ENCODE peak calls at places on chromosomes 3 and 15, in five cellular contexts. One of them, this sample, is unnamed. For H3K4me1, the result is how much of the 10 kb centered on the place peaks cover.

GRCh38 chr15:35750051-35750450 is 204.1 kb upstream of the DPH6 start:
- DNase-seq in A549: no peak
- DNase-seq in CD8-positive, alpha-beta T cell: no peak
- DNase-seq in tibial artery: no peak
- DNase-seq in ovary: no peak
- DNase-seq in this sample: no peak

GRCh38 chr15:40392986-40393948 is 10.7 kb downstream of the KNSTRN start:
- DNase-seq in tibial artery: no peak
- DNase-seq in A549: no peak
- DNase-seq in ovary: no peak
- DNase-seq in CD8-positive, alpha-beta T cell: no peak
- DNase-seq in this sample: no peak

GRCh38 chr3:25663324-25664065 is 1.2 kb downstream of the TOP2B start:
- DNase-seq in ovary: no peak
- DNase-seq in CD8-positive, alpha-beta T cell: peak
- DNase-seq in A549: peak
- DNase-seq in tibial artery: no peak
- DNase-seq in this sample: no peak

GRCh38 chr15:60362318-60363023 is 35.3 kb downstream of the ANXA2 start:
- DNase-seq in A549: peak
- DNase-seq in tibial artery: no peak
- DNase-seq in ovary: no peak
- DNase-seq in CD8-positive, alpha-beta T cell: no peak
- DNase-seq in this sample: no peak

GRCh38 chr3:175392653-175393052 is 533.5 kb downstream of the NAALADL2 start:
- DNase-seq in A549: no peak
- DNase-seq in ovary: no peak
- DNase-seq in tibial artery: no peak
- DNase-seq in CD8-positive, alpha-beta T cell: no peak
- DNase-seq in this sample: no peak

GRCh38 chr3:36843065-36844051 is 79.0 kb upstream of the DCLK3 start:
- DNase-seq in A549: peak
- DNase-seq in tibial artery: no peak
- DNase-seq in ovary: no peak
- DNase-seq in CD8-positive, alpha-beta T cell: peak
- DNase-seq in this sample: no peak

GRCh38 chr15:49490963-49491362 is 67.9 kb downstream of the FGF7 start:
- DNase-seq in tibial artery: no peak
- DNase-seq in ovary: no peak
- DNase-seq in A549: no peak
- DNase-seq in CD8-positive, alpha-beta T cell: no peak
- DNase-seq in this sample: no peak

GRCh38 chr15:42707068-42707467 is 29.9 kb downstream of the CDAN1 start:
- DNase-seq in A549: peak
- DNase-seq in ovary: no peak
- DNase-seq in tibial artery: no peak
- DNase-seq in CD8-positive, alpha-beta T cell: no peak
- DNase-seq in this sample: no peak

GRCh38 chr3:140427786-140428185 is 250.1 kb upstream of the TRIM42 start:
- DNase-seq in ovary: no peak
- DNase-seq in A549: no peak
- DNase-seq in CD8-positive, alpha-beta T cell: no peak
- DNase-seq in tibial artery: no peak
- DNase-seq in this sample: no peak
- TF ChIP-seq CTCF in ovary: no peak
- TF ChIP-seq CTCF in A549: no peak
- TF ChIP-seq CTCF in CD8-positive, alpha-beta T cell: no peak
- TF ChIP-seq CTCF in tibial artery: no peak
- TF ChIP-seq CTCF in this sample: no peak

DNA sequence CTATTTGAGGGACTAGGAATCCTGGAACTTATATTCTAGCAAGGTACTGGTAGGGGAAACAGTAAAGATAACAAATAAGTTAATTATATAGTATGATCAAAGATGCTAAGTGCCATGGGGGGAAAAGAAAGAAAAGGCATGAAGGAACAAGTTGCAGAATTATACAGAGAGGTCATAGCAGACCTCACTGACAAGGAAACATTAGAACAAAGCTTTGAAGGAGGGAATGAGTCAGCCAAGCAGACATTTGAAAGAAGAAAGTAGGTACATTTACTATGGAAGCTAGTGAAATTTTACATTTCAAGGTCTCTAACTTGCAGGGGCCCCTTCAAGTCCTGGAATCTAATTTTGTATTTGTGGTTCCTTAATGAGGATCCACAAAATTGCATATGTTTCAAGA is 57.2 kb upstream of the TIPARP start:
- DNase-seq in A549: no peak
- DNase-seq in tibial artery: no peak
- DNase-seq in ovary: no peak
- DNase-seq in CD8-positive, alpha-beta T cell: no peak
- DNase-seq in this sample: no peak
- H3K4me1 ChIP-seq in A549: under half
- H3K4me1 ChIP-seq in tibial artery: under half
- H3K4me1 ChIP-seq in ovary: under half
- H3K4me1 ChIP-seq in CD8-positive, alpha-beta T cell: under half
- H3K4me1 ChIP-seq in this sample: under half

GRCh38 chr3:132034097-132034485 is 723 bp downstream of the CPNE4 start:
- DNase-seq in ovary: no peak
- DNase-seq in tibial artery: no peak
- DNase-seq in CD8-positive, alpha-beta T cell: no peak
- DNase-seq in A549: no peak
- DNase-seq in this sample: no peak

GRCh38 chr3:132033471-132033870 is 1.3 kb downstream of the CPNE4 start:
- DNase-seq in ovary: no peak
- DNase-seq in CD8-positive, alpha-beta T cell: no peak
- DNase-seq in tibial artery: no peak
- DNase-seq in A549: no peak
- DNase-seq in this sample: no peak

GRCh38 chr3:132034486-132035464 is at the start of gene CPNE4:
- DNase-seq in A549: peak
- DNase-seq in tibial artery: peak
- DNase-seq in CD8-positive, alpha-beta T cell: peak
- DNase-seq in ovary: no peak
- DNase-seq in this sample: peak

GRCh38 chr3:132032959-132033358 is 1.9 kb downstream of the CPNE4 start:
- DNase-seq in A549: no peak
- DNase-seq in CD8-positive, alpha-beta T cell: no peak
- DNase-seq in ovary: no peak
- DNase-seq in tibial artery: no peak
- DNase-seq in this sample: no peak

DNA sequence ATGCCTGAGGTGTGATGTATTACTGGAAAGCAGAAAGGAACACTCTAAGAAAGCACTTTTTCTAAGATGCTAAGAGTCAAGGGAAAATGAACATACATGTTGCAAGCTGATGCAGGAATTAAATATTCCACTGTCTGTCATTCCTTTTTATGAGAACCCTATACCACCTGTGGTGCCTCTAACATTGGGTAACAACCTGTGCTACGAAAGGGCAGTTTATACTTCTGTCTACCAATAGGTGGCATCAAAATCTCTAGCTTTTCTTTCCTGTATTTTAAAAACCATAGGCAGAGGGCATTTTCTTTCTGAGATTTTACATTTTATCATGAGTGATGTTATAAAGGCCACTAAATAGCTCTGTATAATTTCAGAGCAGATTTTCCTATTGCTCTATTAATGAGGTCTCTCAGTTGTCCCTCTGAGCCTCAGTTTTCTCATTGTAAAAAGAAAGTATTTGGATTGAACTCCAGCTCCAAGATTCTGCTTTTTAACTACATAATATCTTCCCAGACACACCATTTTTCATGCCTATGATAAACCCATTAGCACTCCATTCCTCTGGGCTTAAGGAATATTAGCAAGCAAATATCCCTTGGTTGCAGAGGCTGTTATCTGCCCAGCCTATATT is 3.5 kb upstream of the CPNE4 start:
- DNase-seq in tibial artery: no peak
- DNase-seq in A549: peak
- DNase-seq in ovary: no peak
- DNase-seq in CD8-positive, alpha-beta T cell: no peak
- DNase-seq in this sample: no peak
- TF ChIP-seq CTCF in tibial artery: no peak
- TF ChIP-seq CTCF in A549: peak
- TF ChIP-seq CTCF in ovary: no peak
- TF ChIP-seq CTCF in CD8-positive, alpha-beta T cell: no peak
- TF ChIP-seq CTCF in this sample: peak

GRCh38 chr3:72413228-72413627 is 435.0 kb downstream of the SHQ1 start:
- DNase-seq in A549: no peak
- DNase-seq in CD8-positive, alpha-beta T cell: no peak
- DNase-seq in ovary: no peak
- DNase-seq in tibial artery: no peak
- DNase-seq in this sample: no peak
- H3K4me1 ChIP-seq in A549: under half
- H3K4me1 ChIP-seq in CD8-positive, alpha-beta T cell: under half
- H3K4me1 ChIP-seq in ovary: under half
- H3K4me1 ChIP-seq in tibial artery: under half
- H3K4me1 ChIP-seq in this sample: half or more

DNA sequence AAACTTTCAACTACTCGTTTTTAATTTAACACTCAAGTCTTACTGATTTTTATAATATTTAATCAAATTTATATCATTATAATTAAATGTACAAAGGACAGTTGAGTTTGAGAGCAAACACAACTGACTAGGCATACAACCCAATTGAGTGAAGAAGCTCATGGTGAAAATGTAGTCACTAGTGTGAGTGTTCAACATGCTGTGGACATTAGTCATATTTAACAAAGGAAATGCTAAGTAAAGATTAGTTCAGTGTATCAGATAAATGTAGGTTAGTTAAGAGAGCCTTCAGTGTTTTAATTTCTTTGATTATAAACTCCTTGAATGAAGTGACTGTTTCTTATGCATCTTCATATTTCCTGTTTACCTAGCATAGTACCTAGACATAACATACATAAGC is 444.2 kb upstream of the GOLIM4 start:
- DNase-seq in CD8-positive, alpha-beta T cell: no peak
- DNase-seq in A549: no peak
- DNase-seq in tibial artery: no peak
- DNase-seq in ovary: no peak
- DNase-seq in this sample: no peak
- TF ChIP-seq CTCF in CD8-positive, alpha-beta T cell: no peak
- TF ChIP-seq CTCF in A549: no peak
- TF ChIP-seq CTCF in tibial artery: no peak
- TF ChIP-seq CTCF in ovary: no peak
- TF ChIP-seq CTCF in this sample: no peak

DNA sequence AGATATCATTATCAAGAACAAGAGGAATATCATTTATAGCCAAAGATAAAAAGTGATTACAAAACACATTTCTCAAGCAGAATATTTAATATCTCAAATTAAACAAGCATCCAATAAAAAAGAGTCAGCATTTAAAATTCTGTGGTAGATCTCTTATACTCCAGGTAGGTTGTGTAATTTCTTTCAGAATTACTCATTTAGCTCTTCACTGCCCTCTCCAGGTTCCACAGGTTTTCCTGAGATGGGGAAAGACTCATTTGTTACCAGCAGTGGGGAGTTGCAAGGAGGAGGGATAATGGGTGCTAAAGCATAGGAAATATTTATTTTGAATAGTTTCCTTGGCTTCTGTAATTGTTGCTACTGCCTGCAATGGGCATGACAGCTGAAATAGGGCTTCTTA is 83.1 kb upstream of the RASGRP1 start:
- DNase-seq in tibial artery: no peak
- DNase-seq in ovary: no peak
- DNase-seq in A549: peak
- DNase-seq in CD8-positive, alpha-beta T cell: no peak
- DNase-seq in this sample: no peak
- H3K4me1 ChIP-seq in tibial artery: under half
- H3K4me1 ChIP-seq in ovary: under half
- H3K4me1 ChIP-seq in A549: under half
- H3K4me1 ChIP-seq in CD8-positive, alpha-beta T cell: half or more
- H3K4me1 ChIP-seq in this sample: under half

DNA sequence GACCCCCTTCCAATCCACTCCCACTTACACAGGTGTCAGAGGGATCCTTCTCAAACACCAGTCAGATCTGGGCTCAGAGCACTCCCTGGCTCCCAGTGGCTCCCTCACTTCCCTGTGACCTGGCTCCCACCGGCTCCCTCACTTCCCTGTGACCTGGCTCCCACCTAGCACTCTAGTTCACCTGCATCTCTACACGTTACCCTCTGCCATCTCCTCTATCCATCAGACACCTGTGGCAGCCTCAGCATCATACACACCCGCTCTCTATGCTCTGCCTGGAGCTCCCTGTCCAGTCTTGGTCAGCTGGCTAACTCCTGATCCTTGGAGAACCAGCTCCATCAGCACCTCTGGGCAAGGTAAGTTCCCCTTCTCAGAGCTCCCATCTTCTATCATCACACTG is 5.6 kb downstream of the RPP25 start:
- DNase-seq in CD8-positive, alpha-beta T cell: no peak
- DNase-seq in tibial artery: no peak
- DNase-seq in ovary: no peak
- DNase-seq in A549: no peak
- DNase-seq in this sample: no peak
- TF ChIP-seq CTCF in CD8-positive, alpha-beta T cell: no peak
- TF ChIP-seq CTCF in tibial artery: no peak
- TF ChIP-seq CTCF in ovary: no peak
- TF ChIP-seq CTCF in A549: no peak
- TF ChIP-seq CTCF in this sample: no peak